ENCODE peak calls at places on chromosomes 16 and 17, in seven cellular contexts. A, L, Y, O, T, E and P are unnamed samples.

GRCh38 chr16:69365901-69366300 is 14.3 kb upstream of the TMED6 start:
- DNase-seq in A (no peak), L (no peak), Y (no peak), O (no peak), T (no peak), E (no peak), P (no peak)

GRCh38 chr16:79897444-79898146 is 297.1 kb upstream of the MAF start:
- DNase-seq in A (no peak), L (no peak), Y (no peak), O (no peak), T (no peak), E (no peak), P (no peak)

GRCh38 chr17:18257268-18257681 is 1.3 kb downstream of the FLII start:
- DNase-seq in A (no peak), L (no peak), Y (no peak), O (no peak), T (no peak), E (peak), P (no peak)

GRCh38 chr16:3467920-3468319 is 24.4 kb downstream of the NAA60 start:
- DNase-seq in A (no peak), L (no peak), Y (no peak), O (no peak), T (peak), E (no peak), P (no peak)

GRCh38 chr17:17343896-17344506 is 40.8 kb downstream of the NT5M start:
- DNase-seq in A (no peak), L (peak), Y (peak), O (no peak), T (no peak), E (no peak), P (no peak)

GRCh38 chr17:64750478-64750877 is 88.4 kb upstream of the SMURF2 start:
- DNase-seq in A (no peak), L (peak), Y (no peak), O (no peak), T (no peak), E (no peak), P (no peak)

GRCh38 chr16:56334761-56335160 is 90.6 kb downstream of the AMFR start:
- DNase-seq in A (no peak), L (no peak), Y (no peak), O (no peak), T (no peak), E (no peak), P (no peak)

GRCh38 chr17:32741381-32741780 is 135.5 kb downstream of the MYO1D start:
- DNase-seq in A (no peak), L (no peak), Y (no peak), O (no peak), T (no peak), E (no peak), P (no peak)

GRCh38 chr17:19239544-19239943 is 2.4 kb downstream of the EPN2 start:
- DNase-seq in A (no peak), L (no peak), Y (peak), O (no peak), T (no peak), E (no peak), P (no peak)

GRCh38 chr16:71441348-71441781 is 489 bp downstream of the TLE7 start:
- DNase-seq in A (no peak), L (no peak), Y (no peak), O (no peak), T (no peak), E (no peak), P (no peak)

GRCh38 chr17:45745843-45746494 is 38.2 kb upstream of the CRHR1 start:
- DNase-seq in A (no peak), L (no peak), Y (no peak), O (no peak), T (no peak), E (no peak), P (no peak)

GRCh38 chr17:77235370-77236080 is 94.8 kb downstream of the SEC14L1 start:
- DNase-seq in A (no peak), L (no peak), Y (no peak), O (no peak), T (peak), E (no peak), P (peak)

GRCh38 chr17:19583871-19584270 is 50.2 kb downstream of the SLC47A1 start:
- DNase-seq in A (no peak), L (no peak), Y (no peak), O (no peak), T (no peak), E (no peak), P (no peak)

GRCh38 chr17:79618383-79619067 is 7.7 kb upstream of the RBFOX3 start:
- DNase-seq in A (no peak), L (peak), Y (peak), O (no peak), T (no peak), E (peak), P (no peak)
- H3K4me3 ChIP-seq in A (no peak), L (no peak), Y (no peak), O (no peak), T (no peak), E (no peak), P (no peak)

GRCh38 chr17:7218166-7218565 is 1.5 kb downstream of the DLG4 start:
- DNase-seq in A (no peak), L (no peak), Y (no peak), O (no peak), T (no peak), E (no peak), P (no peak)
- H3K4me3 ChIP-seq in A (no peak), L (peak), Y (peak), O (peak), T (no peak), E (peak), P (peak)

GRCh38 chr16:89189358-89190025 is 10.8 kb downstream of the SLC22A31 start:
- DNase-seq in A (no peak), L (no peak), Y (no peak), O (no peak), T (no peak), E (peak), P (no peak)

GRCh38 chr16:89193021-89193575 is 7.2 kb downstream of the SLC22A31 start:
- DNase-seq in A (peak), L (no peak), Y (peak), O (no peak), T (peak), E (peak), P (no peak)

GRCh38 chr16:89190150-89190958 is 10.0 kb downstream of the SLC22A31 start:
- DNase-seq in A (no peak), L (no peak), Y (peak), O (no peak), T (no peak), E (no peak), P (no peak)

GRCh38 chr16:89191901-89192184 is 8.5 kb downstream of the SLC22A31 start:
- DNase-seq in A (no peak), L (no peak), Y (no peak), O (no peak), T (no peak), E (no peak), P (no peak)

GRCh38 chr16:89191033-89191900 is 9.1 kb downstream of the SLC22A31 start:
- DNase-seq in A (no peak), L (no peak), Y (peak), O (no peak), T (no peak), E (peak), P (no peak)
- H3K4me3 ChIP-seq in A (peak), L (peak), Y (no peak), O (no peak), T (no peak), E (no peak), P (no peak)

GRCh38 chr16:28311413-28311812 is 19.1 kb downstream of the SBK1 start:
- DNase-seq in A (no peak), L (no peak), Y (no peak), O (no peak), T (no peak), E (no peak), P (no peak)

GRCh38 chr16:28312327-28312726 is 20.0 kb downstream of the SBK1 start:
- DNase-seq in A (no peak), L (no peak), Y (no peak), O (no peak), T (no peak), E (no peak), P (no peak)

GRCh38 chr16:28309811-28310311 is 17.5 kb downstream of the SBK1 start:
- DNase-seq in A (no peak), L (no peak), Y (peak), O (no peak), T (no peak), E (peak), P (no peak)

GRCh38 chr16:28311913-28312312 is 19.6 kb downstream of the SBK1 start:
- DNase-seq in A (no peak), L (no peak), Y (no peak), O (no peak), T (no peak), E (no peak), P (no peak)

GRCh38 chr16:28310796-28311195 is 18.5 kb downstream of the SBK1 start:
- DNase-seq in A (no peak), L (no peak), Y (no peak), O (no peak), T (no peak), E (no peak), P (no peak)
- H3K4me3 ChIP-seq in A (no peak), L (no peak), Y (no peak), O (no peak), T (no peak), E (peak), P (no peak)

DNA sequence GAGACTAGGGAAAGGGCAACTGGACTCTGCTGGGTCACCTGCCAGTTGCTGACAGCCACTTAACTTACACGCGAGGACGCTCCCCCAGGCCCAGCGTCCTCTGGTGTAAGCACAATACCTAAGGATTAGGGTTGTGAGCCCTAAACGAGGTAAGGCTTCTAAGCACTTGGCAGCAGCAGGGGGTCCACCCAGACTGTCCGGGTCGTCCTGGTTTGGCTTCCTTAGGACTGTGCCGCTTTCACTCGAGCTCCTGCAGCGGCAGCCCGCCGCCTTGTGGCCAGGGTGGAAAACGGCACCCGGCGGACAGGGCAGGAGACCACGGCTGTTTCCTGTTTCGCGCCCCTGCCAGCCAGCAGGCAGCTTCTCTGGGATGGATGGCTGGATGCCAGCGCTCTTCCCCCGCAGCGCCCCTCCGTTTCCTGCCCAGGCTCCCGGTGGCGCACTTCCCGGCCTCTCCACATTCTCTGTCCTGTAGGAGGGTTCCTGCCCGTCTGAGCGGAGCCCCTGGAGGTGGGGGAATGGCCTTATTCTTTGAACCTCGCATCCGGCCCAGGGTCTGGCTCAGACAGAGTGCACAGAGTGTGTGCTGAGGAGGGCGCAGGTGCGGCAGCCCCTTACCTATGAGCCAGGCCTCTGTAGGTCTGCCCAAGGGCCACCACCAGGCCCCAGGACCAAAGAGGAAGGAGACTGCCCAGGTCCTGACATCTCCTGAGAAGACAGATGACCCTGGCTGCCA is 47.0 kb upstream of the AMZ2 start:
- DNase-seq in A (peak), L (peak), Y (peak), O (peak), T (peak), E (peak), P (peak)
- H3K4me3 ChIP-seq in A (peak), L (peak), Y (peak), O (peak), T (no peak), E (peak), P (peak)

GRCh38 chr17:48589060-48589830 is 796 bp downstream of the HOXB3 start:
- DNase-seq in A (no peak), L (no peak), Y (no peak), O (no peak), T (no peak), E (no peak), P (no peak)

GRCh38 chr17:48586355-48586924 is 3.6 kb downstream of the HOXB3 start:
- DNase-seq in A (no peak), L (no peak), Y (no peak), O (no peak), T (peak), E (peak), P (no peak)

GRCh38 chr17:48588519-48588918 is 1.5 kb downstream of the HOXB3 start:
- DNase-seq in A (no peak), L (no peak), Y (no peak), O (no peak), T (no peak), E (no peak), P (no peak)

GRCh38 chr17:48587276-48588073 is 2.6 kb downstream of the HOXB3 start:
- DNase-seq in A (no peak), L (no peak), Y (peak), O (no peak), T (peak), E (no peak), P (no peak)

DNA sequence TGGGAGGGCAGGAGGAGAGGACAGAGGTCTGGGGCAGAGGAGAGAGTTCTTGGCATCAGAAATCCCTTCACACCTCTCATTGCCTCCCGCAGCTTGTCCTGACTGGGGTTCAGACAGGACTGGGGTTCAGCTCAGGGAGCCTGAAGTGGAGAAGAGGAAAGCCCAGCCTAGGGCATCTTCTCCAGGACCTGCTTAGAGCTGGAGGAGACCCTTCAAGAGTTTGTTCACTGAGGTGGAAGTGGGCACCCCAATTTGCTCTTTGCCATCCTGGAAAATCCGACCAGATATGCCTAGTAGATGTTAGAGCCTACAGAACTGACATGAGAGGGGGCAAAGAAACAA is 2.0 kb downstream of the HOXB3 start:
- DNase-seq in A (no peak), L (no peak), Y (peak), O (no peak), T (no peak), E (no peak), P (no peak)
- H3K4me3 ChIP-seq in A (no peak), L (no peak), Y (peak), O (peak), T (no peak), E (no peak), P (no peak)

GRCh38 chr16:57630402-57630787 is 2.0 kb downstream of the ADGRG1 start:
- DNase-seq in A (no peak), L (no peak), Y (no peak), O (no peak), T (no peak), E (no peak), P (no peak)

GRCh38 chr16:57632568-57632967 is 4.1 kb downstream of the ADGRG1 start:
- DNase-seq in A (no peak), L (no peak), Y (no peak), O (no peak), T (no peak), E (no peak), P (no peak)

GRCh38 chr16:57633383-57634064 is 5.1 kb downstream of the ADGRG1 start:
- DNase-seq in A (no peak), L (no peak), Y (no peak), O (no peak), T (no peak), E (no peak), P (no peak)

GRCh38 chr16:57629516-57630401 is 1.3 kb downstream of the ADGRG1 start:
- DNase-seq in A (no peak), L (no peak), Y (no peak), O (no peak), T (no peak), E (no peak), P (no peak)

GRCh38 chr16:57630931-57631845 is 2.8 kb downstream of the ADGRG1 start:
- DNase-seq in A (no peak), L (no peak), Y (no peak), O (no peak), T (no peak), E (no peak), P (no peak)
- H3K4me3 ChIP-seq in A (no peak), L (peak), Y (no peak), O (no peak), T (no peak), E (no peak), P (peak)

GRCh38 chr16:2237076-2237551 is 870 bp downstream of the DNASE1L2 start:
- DNase-seq in A (no peak), L (no peak), Y (no peak), O (no peak), T (no peak), E (no peak), P (no peak)
- H3K4me3 ChIP-seq in A (no peak), L (peak), Y (no peak), O (no peak), T (no peak), E (no peak), P (peak)

GRCh38 chr17:38418693-38419507 is 9.4 kb upstream of the ARHGAP23 start:
- DNase-seq in A (no peak), L (no peak), Y (no peak), O (no peak), T (no peak), E (no peak), P (no peak)

GRCh38 chr17:38420518-38420917 is 7.7 kb upstream of the ARHGAP23 start:
- DNase-seq in A (no peak), L (no peak), Y (no peak), O (no peak), T (no peak), E (no peak), P (no peak)

GRCh38 chr17:38418069-38418692 is 10.1 kb upstream of the ARHGAP23 start:
- DNase-seq in A (no peak), L (no peak), Y (no peak), O (no peak), T (no peak), E (no peak), P (no peak)

GRCh38 chr17:38421224-38421841 is 6.9 kb upstream of the ARHGAP23 start:
- DNase-seq in A (no peak), L (no peak), Y (no peak), O (no peak), T (peak), E (no peak), P (no peak)

DNA sequence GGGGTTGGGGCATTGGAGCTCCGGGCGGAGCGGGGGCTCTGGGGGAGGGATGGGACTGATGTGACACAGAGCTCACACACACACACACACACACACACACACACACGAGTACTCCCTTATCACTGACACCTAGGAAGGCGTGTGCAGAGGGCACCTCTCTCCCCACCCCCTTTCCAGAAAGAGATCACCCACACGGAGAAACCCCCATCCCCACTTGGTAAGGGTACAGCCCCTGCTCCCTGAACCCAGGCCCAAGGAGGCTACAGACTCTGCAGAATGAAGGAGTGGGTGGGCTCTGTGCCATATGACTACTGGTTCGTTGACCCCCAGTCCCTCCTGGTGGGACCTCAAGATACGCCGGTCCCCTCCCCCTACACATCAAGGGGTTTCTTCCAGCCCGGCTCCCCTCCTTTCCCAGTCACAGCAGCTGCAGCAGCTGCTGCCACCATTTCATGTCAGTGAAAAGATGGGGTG is 8.7 kb upstream of the ARHGAP23 start:
- DNase-seq in A (no peak), L (no peak), Y (no peak), O (no peak), T (no peak), E (no peak), P (no peak)
- H3K4me3 ChIP-seq in A (no peak), L (peak), Y (no peak), O (peak), T (no peak), E (no peak), P (peak)